ENCODE peak calls at places on chromosomes 6 and 20, in ten cellular contexts. C, S, D, Z, P, W, H, B, J and T are unnamed samples.

GRCh38 chr20:47063407-47063806 is 168.8 kb downstream of the EYA2 start:
- DNase-seq in C (no peak), S (no peak), D (no peak), Z (no peak), P (no peak), W (no peak), H (peak), B (no peak), J (no peak), T (no peak)

GRCh38 chr6:24918641-24919403 is 16.9 kb downstream of the RIPOR2 start:
- DNase-seq in C (no peak), S (no peak), D (no peak), Z (no peak), P (no peak), W (peak), H (peak), B (no peak), J (no peak), T (no peak)

GRCh38 chr6:136063095-136063494 is 187.0 kb downstream of the MTFR2 start:
- DNase-seq in C (no peak), S (peak), D (no peak), Z (no peak), P (no peak), W (no peak), H (no peak), B (no peak), J (no peak), T (no peak)

GRCh38 chr6:70506321-70506720 is 60.4 kb upstream of the SDHAF4 start:
- DNase-seq in C (no peak), S (no peak), D (no peak), Z (no peak), P (no peak), W (no peak), H (no peak), B (no peak), J (no peak), T (no peak)

GRCh38 chr20:31823360-31824124 is 4.4 kb downstream of the MYLK2 start:
- DNase-seq in C (no peak), S (no peak), D (no peak), Z (no peak), P (no peak), W (no peak), H (no peak), B (no peak), J (no peak), T (no peak)

GRCh38 chr6:30821862-30822784 is 62.2 kb upstream of the DDR1 start:
- DNase-seq in C (no peak), S (no peak), D (peak), Z (no peak), P (no peak), W (no peak), H (peak), B (no peak), J (no peak), T (peak)

GRCh38 chr6:152295346-152295745 is 341.8 kb downstream of the SYNE1 start:
- DNase-seq in C (peak), S (no peak), D (no peak), Z (no peak), P (no peak), W (no peak), H (no peak), B (no peak), J (no peak), T (peak)

GRCh38 chr6:122996797-122997520 is 924 bp downstream of the CLVS2 start:
- DNase-seq in C (no peak), S (no peak), D (no peak), Z (no peak), P (no peak), W (no peak), H (peak), B (no peak), J (no peak), T (no peak)

GRCh38 chr6:75834447-75834846 is 85.4 kb downstream of the MYO6 start:
- DNase-seq in C (no peak), S (no peak), D (no peak), Z (no peak), P (no peak), W (no peak), H (no peak), B (no peak), J (no peak), T (no peak)

GRCh38 chr20:45998761-45999160 is 9.9 kb upstream of the MMP9 start:
- DNase-seq in C (no peak), S (no peak), D (no peak), Z (no peak), P (no peak), W (no peak), H (no peak), B (no peak), J (no peak), T (no peak)

GRCh38 chr6:119096683-119097310 is 18.3 kb upstream of the FAM184A start:
- DNase-seq in C (peak), S (no peak), D (peak), Z (no peak), P (no peak), W (no peak), H (no peak), B (no peak), J (no peak), T (no peak)

GRCh38 chr6:156061465-156061864 is 605.8 kb upstream of the NOX3 start:
- DNase-seq in C (no peak), S (no peak), D (no peak), Z (no peak), P (no peak), W (no peak), H (no peak), B (no peak), J (no peak), T (no peak)

GRCh38 chr6:25327372-25327771 is 48.2 kb downstream of the CARMIL1 start:
- DNase-seq in C (no peak), S (no peak), D (no peak), Z (no peak), P (no peak), W (no peak), H (peak), B (no peak), J (no peak), T (no peak)

GRCh38 chr20:59939052-59939878 is 840 bp downstream of the PPP1R3D start:
- DNase-seq in C (peak), S (no peak), D (peak), Z (no peak), P (no peak), W (no peak), H (no peak), B (no peak), J (no peak), T (no peak)

GRCh38 chr6:63530984-63531383 is 41.3 kb upstream of the LOC128125822 start:
- DNase-seq in C (no peak), S (no peak), D (no peak), Z (no peak), P (no peak), W (no peak), H (no peak), B (no peak), J (no peak), T (no peak)

GRCh38 chr20:47929368-47930115 is 144.3 kb upstream of the SULF2 start:
- DNase-seq in C (no peak), S (no peak), D (peak), Z (no peak), P (no peak), W (no peak), H (peak), B (no peak), J (peak), T (peak)

GRCh38 chr6:155261146-155261900 is 2.5 kb upstream of the CLDN20 start:
- DNase-seq in C (no peak), S (no peak), D (no peak), Z (no peak), P (no peak), W (no peak), H (no peak), B (no peak), J (no peak), T (no peak)

GRCh38 chr20:4069741-4070140 is 54.4 kb upstream of the RNF24 start:
- DNase-seq in C (no peak), S (no peak), D (no peak), Z (no peak), P (no peak), W (no peak), H (no peak), B (no peak), J (no peak), T (peak)

GRCh38 chr20:62143976-62144825 is 632 bp downstream of the SS18L1 start:
- DNase-seq in C (peak), S (no peak), D (peak), Z (peak), P (peak), W (peak), H (peak), B (no peak), J (no peak), T (no peak)

GRCh38 chr6:16440656-16441212 is 202.3 kb downstream of the GMPR start:
- DNase-seq in C (no peak), S (no peak), D (no peak), Z (no peak), P (no peak), W (no peak), H (no peak), B (no peak), J (no peak), T (no peak)

GRCh38 chr6:87623248-87623647 is 33.3 kb downstream of the ORC3 start:
- DNase-seq in C (no peak), S (no peak), D (no peak), Z (no peak), P (no peak), W (no peak), H (no peak), B (no peak), J (no peak), T (no peak)

GRCh38 chr6:46005254-46005653 is 10.4 kb downstream of the CLIC5 start:
- DNase-seq in C (no peak), S (no peak), D (no peak), Z (no peak), P (no peak), W (no peak), H (no peak), B (no peak), J (no peak), T (no peak)

GRCh38 chr6:169997930-169998218 is 246.5 kb downstream of the ERMARD start:
- DNase-seq in C (no peak), S (no peak), D (no peak), Z (no peak), P (no peak), W (no peak), H (no peak), B (no peak), J (no peak), T (no peak)

GRCh38 chr6:76835289-76835688 is 628.0 kb downstream of the HTR1B start:
- DNase-seq in C (no peak), S (no peak), D (no peak), Z (no peak), P (no peak), W (no peak), H (no peak), B (no peak), J (no peak), T (no peak)

GRCh38 chr6:42821846-42822245 is 40.0 kb downstream of the BICRAL start:
- DNase-seq in C (no peak), S (no peak), D (no peak), Z (no peak), P (no peak), W (no peak), H (no peak), B (no peak), J (no peak), T (no peak)

GRCh38 chr6:129280719-129281118 is 397.8 kb downstream of the LAMA2 start:
- DNase-seq in C (no peak), S (no peak), D (no peak), Z (peak), P (no peak), W (no peak), H (no peak), B (no peak), J (no peak), T (no peak)

GRCh38 chr20:34705383-34706021 is 1.4 kb downstream of the TP53INP2 start:
- DNase-seq in C (no peak), S (no peak), D (peak), Z (no peak), P (no peak), W (no peak), H (no peak), B (peak), J (no peak), T (no peak)

GRCh38 chr6:159196430-159196829 is 27.2 kb downstream of the FNDC1 start:
- DNase-seq in C (no peak), S (no peak), D (no peak), Z (no peak), P (no peak), W (no peak), H (no peak), B (no peak), J (no peak), T (no peak)

GRCh38 chr20:24990810-24991252 is 1.7 kb downstream of the APMAP start:
- DNase-seq in C (no peak), S (no peak), D (no peak), Z (no peak), P (no peak), W (no peak), H (no peak), B (peak), J (no peak), T (no peak)

GRCh38 chr6:108927927-108928326 is 79.7 kb downstream of the ARMC2 start:
- DNase-seq in C (no peak), S (no peak), D (no peak), Z (no peak), P (no peak), W (no peak), H (no peak), B (no peak), J (no peak), T (no peak)

GRCh38 chr20:50546729-50547314 is 36.6 kb downstream of the PTPN1 start:
- DNase-seq in C (no peak), S (no peak), D (no peak), Z (no peak), P (no peak), W (peak), H (peak), B (no peak), J (no peak), T (no peak)

GRCh38 chr6:36345681-36346417 is 9.2 kb upstream of the BNIP5 start:
- DNase-seq in C (no peak), S (no peak), D (no peak), Z (no peak), P (no peak), W (no peak), H (no peak), B (no peak), J (no peak), T (no peak)

GRCh38 chr6:44029489-44030185 is 97.6 kb downstream of the MRPL14 start:
- DNase-seq in C (peak), S (no peak), D (no peak), Z (no peak), P (no peak), W (no peak), H (no peak), B (no peak), J (no peak), T (peak)